ENCODE peak calls at places on chromosomes 11 and 22, in six cellular contexts. M is A549, C is transverse colon, J is fibroblast of lung, B is neural progenitor cell, D is Panc1. L is an unnamed sample.

GRCh38 chr22:45170001-45170466 is 6.3 kb downstream of the NUP50 start:
- DNase-seq in M (no peak), C (no peak), J (peak; percentile 46), B (no peak), D (no peak), L (no peak)

GRCh38 chr11:134956461-134957209 is 544.6 kb upstream of the B3GAT1 start:
- DNase-seq in M (no peak), C (no peak), J (no peak), B (no peak), D (no peak), L (no peak)

GRCh38 chr11:63504933-63505586 is 824 bp upstream of the LGALS12 start:
- DNase-seq in M (no peak), C (no peak), J (no peak), B (no peak), D (no peak), L (no peak)

GRCh38 chr22:28174509-28174908 is 255.5 kb upstream of the PITPNB start:
- DNase-seq in M (no peak), C (no peak), J (no peak), B (no peak), D (no peak), L (no peak)

GRCh38 chr11:71568707-71569349 is 3.5 kb downstream of the KRTAP5-10 start:
- DNase-seq in M (no peak), C (no peak), J (no peak), B (no peak), D (no peak), L (no peak)

GRCh38 chr11:60719406-60719805 is 5.1 kb upstream of the MS4A18 start:
- DNase-seq in M (no peak), C (peak; percentile 80), J (no peak), B (no peak), D (no peak), L (no peak)

GRCh38 chr11:8069771-8070170 is 11.2 kb upstream of the TUB start:
- DNase-seq in M (no peak), C (no peak), J (no peak), B (no peak), D (no peak), L (no peak)

GRCh38 chr22:37079668-37080171 is 28.2 kb downstream of the KCTD17 start:
- DNase-seq in M (no peak), C (peak; percentile 48), J (peak; percentile 62), B (no peak), D (no peak), L (peak; percentile 20)

GRCh38 chr11:121591405-121592033 is 138.8 kb upstream of the SORL1-AS1 start:
- DNase-seq in M (peak; percentile 63), C (peak; percentile 73), J (peak; percentile 60), B (peak; percentile 84), D (peak; percentile 78), L (peak; percentile 89)

GRCh38 chr22:48618326-48618725 is 1209.3 kb downstream of the BRD1 start:
- DNase-seq in M (no peak), C (no peak), J (no peak), B (no peak), D (no peak), L (no peak)

GRCh38 chr11:45092901-45093760 is 53.3 kb upstream of the PRDM11 start:
- DNase-seq in M (no peak), C (no peak), J (peak; percentile 99), B (no peak), D (no peak), L (no peak)

GRCh38 chr11:44718612-44719390 is 8.0 kb upstream of the TSPAN18 start:
- DNase-seq in M (no peak), C (no peak), J (no peak), B (no peak), D (no peak), L (no peak)

GRCh38 chr11:2761131-2762030 is 61.6 kb upstream of the KCNQ1OT1 start:
- DNase-seq in M (no peak), C (peak; percentile 36), J (no peak), B (no peak), D (no peak), L (no peak)

GRCh38 chr11:98572941-98573340 is 447.8 kb upstream of the CNTN5 start:
- DNase-seq in M (no peak), C (no peak), J (no peak), B (no peak), D (no peak), L (no peak)

GRCh38 chr22:47203554-47203991 is 441.1 kb downstream of the TBC1D22A start:
- DNase-seq in M (no peak), C (no peak), J (no peak), B (no peak), D (no peak), L (no peak)

GRCh38 chr22:26779108-26779507 is 121.7 kb downstream of the MIAT start:
- DNase-seq in M (no peak), C (no peak), J (no peak), B (no peak), D (no peak), L (no peak)

GRCh38 chr22:37425800-37426531 is 1.3 kb downstream of the ELFN2 start:
- DNase-seq in M (peak; percentile 22), C (no peak), J (peak; percentile 81), B (peak; percentile 76), D (no peak), L (no peak)

GRCh38 chr11:27456140-27456801 is 16.3 kb downstream of the LGR4 start:
- DNase-seq in M (peak; percentile 73), C (no peak), J (peak; percentile 71), B (no peak), D (no peak), L (peak; percentile 56)

GRCh38 chr11:30914143-30914762 is 328.1 kb upstream of the MPPED2 start:
- DNase-seq in M (peak; percentile 42), C (peak; percentile 40), J (peak; percentile 50), B (peak; percentile 88), D (no peak), L (peak; percentile 94)

GRCh38 chr22:46574993-46575914 is 37.8 kb upstream of the CELSR1 start:
- DNase-seq in M (peak; percentile 44), C (peak; percentile 71), J (no peak), B (peak; percentile 30), D (no peak), L (no peak)

GRCh38 chr11:113992459-113993105 is 17.7 kb downstream of the HTR3A start:
- DNase-seq in M (no peak), C (no peak), J (no peak), B (peak; percentile 80), D (no peak), L (peak; percentile 68)

GRCh38 chr11:117523680-117524079 is 196.0 kb downstream of the CEP164 start:
- DNase-seq in M (no peak), C (no peak), J (peak; percentile 54), B (no peak), D (no peak), L (no peak)

GRCh38 chr11:59221438-59221837 is 8.7 kb upstream of the MPEG1 start:
- DNase-seq in M (peak; percentile 4), C (no peak), J (peak; percentile 25), B (no peak), D (no peak), L (no peak)

GRCh38 chr11:112962854-112963367 is 1.7 kb downstream of the NCAM1 start:
- DNase-seq in M (no peak), C (peak; percentile 44), J (peak; percentile 34), B (peak; percentile 84), D (no peak), L (peak; percentile 65)

GRCh38 chr11:75246006-75246672 is 5.6 kb downstream of the TPBGL start:
- DNase-seq in M (no peak), C (no peak), J (no peak), B (no peak), D (no peak), L (no peak)

GRCh38 chr11:23236846-23237550 is 376.7 kb upstream of the CCDC179 start:
- DNase-seq in M (no peak), C (no peak), J (peak; percentile 23), B (no peak), D (no peak), L (no peak)

GRCh38 chr11:102831128-102831708 is 12.2 kb downstream of the MMP3 start:
- DNase-seq in M (peak; percentile 16), C (peak; percentile 51), J (peak; percentile 53), B (peak; percentile 69), D (no peak), L (no peak)

GRCh38 chr11:87281496-87281895 is 243.8 kb downstream of the TMEM135 start:
- DNase-seq in M (peak; percentile 28), C (no peak), J (no peak), B (no peak), D (no peak), L (peak; percentile 82)
- TF ChIP-seq CTCF in M (peak; percentile 31), C (no peak), J (peak; percentile 21), B (no peak), D (peak; percentile 18), L (peak; percentile 57)

GRCh38 chr11:118881130-118881717 is 2.5 kb upstream of the CXCR5 start:
- DNase-seq in M (no peak), C (no peak), J (no peak), B (no peak), D (no peak), L (no peak)

GRCh38 chr11:118883368-118884071 is at the start of gene CXCR5:
- DNase-seq in M (no peak), C (peak; percentile 37), J (peak; percentile 50), B (no peak), D (no peak), L (no peak)

GRCh38 chr11:118884613-118885274 is 1.1 kb downstream of the CXCR5 start:
- DNase-seq in M (no peak), C (no peak), J (no peak), B (no peak), D (no peak), L (no peak)

GRCh38 chr11:118883004-118883367 is 706 bp upstream of the CXCR5 start:
- DNase-seq in M (no peak), C (no peak), J (no peak), B (no peak), D (no peak), L (no peak)

DNA sequence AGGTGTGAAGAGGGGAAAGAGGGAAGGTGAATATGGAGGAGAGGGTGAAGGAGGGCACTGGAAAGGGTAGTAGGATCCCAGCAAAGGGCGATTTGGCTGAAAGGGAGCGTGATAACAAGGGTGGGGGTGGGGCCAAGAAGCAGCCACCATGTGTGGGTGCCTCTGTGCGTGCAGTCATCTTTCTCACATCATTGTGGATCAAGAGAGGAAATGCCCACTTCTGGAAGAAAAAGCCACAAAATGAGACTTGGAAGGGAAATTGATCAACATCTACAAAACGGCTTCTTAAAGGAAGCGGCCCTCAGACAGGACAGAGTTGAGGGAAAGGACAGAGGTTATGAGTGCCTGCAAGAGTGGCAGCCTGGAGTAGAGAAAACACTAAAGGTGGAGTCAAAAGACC is 1.2 kb upstream of the CXCR5 start:
- DNase-seq in M (no peak), C (no peak), J (no peak), B (no peak), D (no peak), L (no peak)
- H3K4me1 ChIP-seq in M (peaks cover 15% of the 10 kb centered on the region), C (peaks cover 1% of the 10 kb centered on the region), J (peaks cover 2% of the 10 kb centered on the region), B (no peaks in the 10 kb centered on the region), D (peaks cover under 1% of the 10 kb centered on the region), L (no peaks in the 10 kb centered on the region)

DNA sequence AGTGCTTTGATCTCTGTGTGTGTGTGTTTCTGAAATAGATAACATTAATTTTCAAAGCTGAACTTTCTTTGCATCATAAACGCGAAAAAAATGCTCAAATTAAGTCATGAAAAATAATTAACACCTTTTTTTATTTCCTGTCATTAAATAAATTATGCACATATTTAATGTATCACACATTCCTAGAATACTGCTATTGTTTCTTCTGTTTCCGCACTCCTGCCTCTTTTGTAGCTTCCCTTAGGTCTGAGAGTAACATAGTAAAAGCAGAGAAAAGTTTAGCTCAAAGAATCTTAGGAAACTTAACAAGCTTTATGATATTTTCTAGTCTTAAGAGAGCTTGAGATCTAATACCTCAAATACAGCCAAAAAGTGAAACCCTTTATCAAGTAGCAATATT is 504.2 kb downstream of the JRKL start:
- DNase-seq in M (no peak), C (no peak), J (no peak), B (no peak), D (no peak), L (no peak)
- TF ChIP-seq CTCF in M (no peak), C (no peak), J (no peak), B (no peak), D (no peak), L (no peak)

GRCh38 chr11:123132881-123133280 is 62.2 kb downstream of the CLMP start:
- DNase-seq in M (no peak), C (no peak), J (no peak), B (no peak), D (no peak), L (no peak)
- H3K4me1 ChIP-seq in M (peaks cover 5% of the 10 kb centered on the region), C (no peaks in the 10 kb centered on the region), J (no peaks in the 10 kb centered on the region), B (peaks cover 4% of the 10 kb centered on the region), D (no peaks in the 10 kb centered on the region), L (peaks cover 49% of the 10 kb centered on the region)

L was measured in A673.